ENCODE peak calls at places on chromosomes 4 and X, in eight cellular contexts. One of them, this sample, is unnamed.

GRCh38 chr4:86939737-86940141 is 4.9 kb downstream of the AFF1 start:
- DNase-seq in A673: no peak
- DNase-seq in A549: no peak
- DNase-seq in stimulated activated CD4-positive, alpha-beta T cell treated with anti-CD3 and anti-CD28 coated beads, TNF-alpha, amount 100 ng/mL, for 1 hour: no peak
- DNase-seq in hypothalamus: no peak
- DNase-seq in tibial artery: no peak
- DNase-seq in pancreas: no peak
- DNase-seq in retina: no peak
- DNase-seq in this sample: no peak

GRCh38 chr4:82381235-82381634 is 7.4 kb upstream of the HNRNPD start:
- DNase-seq in A673: no peak
- DNase-seq in A549: no peak
- DNase-seq in stimulated activated CD4-positive, alpha-beta T cell treated with anti-CD3 and anti-CD28 coated beads, TNF-alpha, amount 100 ng/mL, for 1 hour: no peak
- DNase-seq in hypothalamus: no peak
- DNase-seq in tibial artery: no peak
- DNase-seq in pancreas: no peak
- DNase-seq in retina: no peak
- DNase-seq in this sample: no peak

GRCh38 chr4:183408791-183409190 is 35.6 kb upstream of the CDKN2AIP start:
- DNase-seq in A673: peak; percentile 32
- DNase-seq in A549: no peak
- DNase-seq in stimulated activated CD4-positive, alpha-beta T cell treated with anti-CD3 and anti-CD28 coated beads, TNF-alpha, amount 100 ng/mL, for 1 hour: no peak
- DNase-seq in hypothalamus: no peak
- DNase-seq in tibial artery: no peak
- DNase-seq in pancreas: no peak
- DNase-seq in retina: no peak
- DNase-seq in this sample: no peak

GRCh38 chr4:113350576-113350975 is 301.1 kb downstream of the ANK2 start:
- DNase-seq in A673: no peak
- DNase-seq in A549: no peak
- DNase-seq in stimulated activated CD4-positive, alpha-beta T cell treated with anti-CD3 and anti-CD28 coated beads, TNF-alpha, amount 100 ng/mL, for 1 hour: no peak
- DNase-seq in hypothalamus: no peak
- DNase-seq in tibial artery: no peak
- DNase-seq in pancreas: no peak
- DNase-seq in retina: no peak
- DNase-seq in this sample: no peak

GRCh38 chr4:28973591-28974350 is 1746.4 kb upstream of the PCDH7 start:
- DNase-seq in A673: no peak
- DNase-seq in A549: no peak
- DNase-seq in stimulated activated CD4-positive, alpha-beta T cell treated with anti-CD3 and anti-CD28 coated beads, TNF-alpha, amount 100 ng/mL, for 1 hour: no peak
- DNase-seq in hypothalamus: no peak
- DNase-seq in tibial artery: no peak
- DNase-seq in pancreas: no peak
- DNase-seq in retina: no peak
- DNase-seq in this sample: no peak

GRCh38 chrX:71542411-71542810 is 9.5 kb downstream of the OGT start:
- DNase-seq in A673: peak; percentile 15
- DNase-seq in A549: no peak
- DNase-seq in stimulated activated CD4-positive, alpha-beta T cell treated with anti-CD3 and anti-CD28 coated beads, TNF-alpha, amount 100 ng/mL, for 1 hour: no peak
- DNase-seq in hypothalamus: no peak
- DNase-seq in tibial artery: no peak
- DNase-seq in pancreas: no peak
- DNase-seq in retina: no peak
- DNase-seq in this sample: no peak

GRCh38 chr4:151992301-151992700 is 231.5 kb upstream of the GATB start:
- DNase-seq in A673: no peak
- DNase-seq in A549: no peak
- DNase-seq in stimulated activated CD4-positive, alpha-beta T cell treated with anti-CD3 and anti-CD28 coated beads, TNF-alpha, amount 100 ng/mL, for 1 hour: no peak
- DNase-seq in hypothalamus: no peak
- DNase-seq in tibial artery: no peak
- DNase-seq in pancreas: no peak
- DNase-seq in retina: no peak
- DNase-seq in this sample: no peak

GRCh38 chr4:100494166-100494565 is 23.7 kb downstream of the EMCN start:
- DNase-seq in A673: no peak
- DNase-seq in A549: no peak
- DNase-seq in stimulated activated CD4-positive, alpha-beta T cell treated with anti-CD3 and anti-CD28 coated beads, TNF-alpha, amount 100 ng/mL, for 1 hour: no peak
- DNase-seq in hypothalamus: no peak
- DNase-seq in tibial artery: no peak
- DNase-seq in pancreas: no peak
- DNase-seq in retina: no peak
- DNase-seq in this sample: no peak

GRCh38 chr4:61752617-61753016 is 552.5 kb downstream of the ADGRL3 start:
- DNase-seq in A673: no peak
- DNase-seq in A549: no peak
- DNase-seq in stimulated activated CD4-positive, alpha-beta T cell treated with anti-CD3 and anti-CD28 coated beads, TNF-alpha, amount 100 ng/mL, for 1 hour: no peak
- DNase-seq in hypothalamus: no peak
- DNase-seq in tibial artery: no peak
- DNase-seq in pancreas: no peak
- DNase-seq in retina: no peak
- DNase-seq in this sample: no peak

GRCh38 chr4:99723555-99724450 is 66.2 kb upstream of the C4orf54 start:
- DNase-seq in A673: peak; percentile 8
- DNase-seq in A549: peak; percentile 38
- DNase-seq in stimulated activated CD4-positive, alpha-beta T cell treated with anti-CD3 and anti-CD28 coated beads, TNF-alpha, amount 100 ng/mL, for 1 hour: no peak
- DNase-seq in hypothalamus: no peak
- DNase-seq in tibial artery: peak; percentile 29
- DNase-seq in pancreas: peak; percentile 74
- DNase-seq in retina: no peak
- DNase-seq in this sample: no peak

GRCh38 chr4:156692016-156692415 is 279.6 kb downstream of the PDGFC start:
- DNase-seq in A673: no peak
- DNase-seq in A549: no peak
- DNase-seq in stimulated activated CD4-positive, alpha-beta T cell treated with anti-CD3 and anti-CD28 coated beads, TNF-alpha, amount 100 ng/mL, for 1 hour: no peak
- DNase-seq in hypothalamus: no peak
- DNase-seq in tibial artery: no peak
- DNase-seq in pancreas: no peak
- DNase-seq in retina: no peak
- DNase-seq in this sample: no peak

This sample was measured in natural killer cell treated with Interleukin-12 subunit alpha and Interleukin-12 subunit beta and Interleukin-15 and Interleukin-18, amount 100 ng/mL, for 72 hours.